ENCODE peak calls at places on chromosome 9, in four cellular contexts. R is GM19239; F is ecto neural progenitor cell; G is activated effector memory CD4-positive, alpha-beta T cell treated with anti-CD3 and anti-CD28 coated beads, Interleukin-2, amount 50 U/mL, for 16 hours. P is an unnamed sample.
A peak's percentile ranks its signal among the peaks of the same experiment; 100 is the strongest.

GRCh38 chr9:130607640-130608420 is 28.5 kb downstream of the FUBP3 start:
- DNase-seq in R (no peak), F (no peak), G (no peak), P (no peak)

GRCh38 chr9:135379540-135380267 is 99.9 kb upstream of the PPP1R26 start:
- DNase-seq in R (no peak), F (no peak), G (no peak), P (no peak)

GRCh38 chr9:123548749-123549545 is 192.9 kb downstream of the CRB2 start:
- DNase-seq in R (no peak), F (no peak), G (peak; percentile 69), P (no peak)

GRCh38 chr9:128503870-128504269 is 649 bp upstream of the GLE1 start:
- DNase-seq in R (no peak), F (no peak), G (no peak), P (no peak)

GRCh38 chr9:107737987-107738743 is 248.6 kb upstream of the KLF4 start:
- DNase-seq in R (no peak), F (no peak), G (no peak), P (no peak)

GRCh38 chr9:125756499-125756898 is 9.3 kb downstream of the PBX3 start:
- DNase-seq in R (no peak), F (no peak), G (no peak), P (no peak)

GRCh38 chr9:95188459-95188858 is 129.1 kb downstream of the FANCC start:
- DNase-seq in R (no peak), F (no peak), G (no peak), P (no peak)

GRCh38 chr9:75369989-75370388 is 281.7 kb downstream of the OSTF1 start:
- DNase-seq in R (no peak), F (no peak), G (no peak), P (no peak)

GRCh38 chr9:136138566-136138965 is 19.9 kb upstream of the TMEM250 start:
- DNase-seq in R (peak; percentile 67), F (peak; percentile 81), G (peak; percentile 77), P (no peak)

GRCh38 chr9:33340186-33340585 is 49.9 kb downstream of the NFX1 start:
- DNase-seq in R (no peak), F (no peak), G (no peak), P (peak; percentile 30)

GRCh38 chr9:93576296-93577044 is at the start of gene PHF2:
- DNase-seq in R (peak; percentile 84), F (no peak), G (peak; percentile 77), P (peak; percentile 74)

GRCh38 chr9:127751269-127752054 is 16.4 kb upstream of the TOR2A start:
- DNase-seq in R (no peak), F (peak; percentile 75), G (no peak), P (no peak)

GRCh38 chr9:75105841-75106240 is 17.5 kb downstream of the OSTF1 start:
- DNase-seq in R (no peak), F (no peak), G (no peak), P (no peak)

GRCh38 chr9:125964702-125965225 is 217.6 kb downstream of the PBX3 start:
- DNase-seq in R (no peak), F (no peak), G (no peak), P (peak; percentile 59)

GRCh38 chr9:656918-657583 is 184.4 kb upstream of the DMRT1 start:
- DNase-seq in R (no peak), F (no peak), G (no peak), P (no peak)

GRCh38 chr9:91180240-91180929 is 181.3 kb downstream of the AUH start:
- DNase-seq in R (no peak), F (no peak), G (no peak), P (peak; percentile 76)

GRCh38 chr9:86353591-86354047 is 591 bp downstream of the TUT7 start:
- DNase-seq in R (no peak), F (no peak), G (peak; percentile 69), P (no peak)

GRCh38 chr9:129646252-129646651 is 4.3 kb upstream of the ASB6 start:
- DNase-seq in R (no peak), F (no peak), G (no peak), P (no peak)

GRCh38 chr9:129283290-129283691 is 105.2 kb upstream of the IER5L start:
- DNase-seq in R (no peak), F (no peak), G (peak; percentile 51), P (peak; percentile 51)

GRCh38 chr9:79701651-79702050 is 129.9 kb downstream of the TLE4 start:
- DNase-seq in R (no peak), F (no peak), G (no peak), P (no peak)

GRCh38 chr9:75054373-75055001 is 26.4 kb upstream of the CARNMT1 start:
- DNase-seq in R (no peak), F (no peak), G (no peak), P (no peak)

GRCh38 chr9:97895695-97896332 is 26.5 kb downstream of the TRMO start:
- DNase-seq in R (no peak), F (no peak), G (no peak), P (peak; percentile 64)

GRCh38 chr9:6759114-6759977 is 1.6 kb downstream of the KDM4C start:
- DNase-seq in R (no peak), F (no peak), G (peak; percentile 76), P (no peak)

GRCh38 chr9:13378171-13378570 is 98.7 kb upstream of the MPDZ start:
- DNase-seq in R (no peak), F (no peak), G (no peak), P (no peak)

GRCh38 chr9:86648156-86648827 is 294.1 kb upstream of the TUT7 start:
- DNase-seq in R (no peak), F (no peak), G (no peak), P (no peak)

GRCh38 chr9:76561887-76562286 is 102.9 kb downstream of the GCNT1 start:
- DNase-seq in R (no peak), F (no peak), G (no peak), P (no peak)

GRCh38 chr9:129836342-129837007 is 1.2 kb downstream of the USP20 start:
- DNase-seq in R (peak; percentile 20), F (no peak), G (peak; percentile 81), P (no peak)

GRCh38 chr9:3900673-3901318 is 375.0 kb upstream of the RFX3 start:
- DNase-seq in R (no peak), F (no peak), G (no peak), P (no peak)

GRCh38 chr9:134391319-134392231 is 65.3 kb downstream of the RXRA start:
- DNase-seq in R (peak; percentile 68), F (no peak), G (peak; percentile 92), P (no peak)

GRCh38 chr9:121204121-121204520 is 2.5 kb upstream of the RAB14 start:
- DNase-seq in R (no peak), F (no peak), G (no peak), P (no peak)

GRCh38 chr9:129708799-129709198 is 43.4 kb downstream of the PRRX2 start:
- DNase-seq in R (no peak), F (no peak), G (no peak), P (no peak)

GRCh38 chr9:110115868-110116542 is 92.0 kb downstream of the C9orf152 start:
- DNase-seq in R (no peak), F (no peak), G (no peak), P (no peak)

GRCh38 chr9:93216072-93216364 is 32.1 kb downstream of the WNK2 start:
- DNase-seq in R (no peak), F (no peak), G (no peak), P (no peak)

P was measured in osteocyte.